ENCODE peak calls at places on chromosomes 3 and 15, in eight cellular contexts. R is hepatocyte, B is AG04450, V is uterus, A is astrocyte, P is osteoblast, U is HL-60, W is IMR-90. T is an unnamed sample.

GRCh38 chr3:39651993-39652739 is 157.2 kb upstream of the MYRIP start:
- DNase-seq in B (no peak), V (no peak), U (no peak), R (no peak), W (no peak), P (no peak), A (no peak), T (no peak)

GRCh38 chr3:69079269-69080159 is 651 bp downstream of the UBA3 start:
- DNase-seq in V (no peak), A (no peak), B (no peak), W (no peak), P (peak; percentile 62), U (peak; percentile 18), R (peak; percentile 43), T (no peak)

GRCh38 chr15:39555885-39556284 is 25.0 kb upstream of the THBS1 start:
- DNase-seq in A (no peak), P (no peak), R (no peak), V (no peak), B (no peak), U (no peak), W (peak; percentile 20), T (no peak)

GRCh38 chr15:59298255-59298856 is 74.3 kb downstream of the MYO1E start:
- DNase-seq in P (no peak), B (no peak), R (no peak), A (peak; percentile 57), U (no peak), V (no peak), W (peak; percentile 20), T (no peak)

GRCh38 chr15:68958597-68958996 is 28.3 kb downstream of the SPESP1 start:
- DNase-seq in U (no peak), B (no peak), P (no peak), W (no peak), V (no peak), R (no peak), A (no peak), T (no peak)

GRCh38 chr3:14440531-14441239 is 38.3 kb downstream of the SLC6A6 start:
- DNase-seq in V (no peak), P (peak; percentile 86), U (no peak), W (peak; percentile 48), A (no peak), B (no peak), R (peak; percentile 70), T (no peak)

GRCh38 chr3:15460891-15461524 is 33.6 kb downstream of the EAF1 start:
- DNase-seq in B (no peak), P (no peak), R (no peak), A (no peak), U (peak; percentile 53), W (no peak), V (no peak), T (no peak)

GRCh38 chr3:149819432-149819831 is 6.4 kb downstream of the RNF13 start:
- DNase-seq in A (no peak), R (no peak), W (no peak), B (no peak), V (no peak), U (no peak), P (no peak), T (no peak)

GRCh38 chr3:48034000-48034516 is 17.8 kb upstream of the MAP4 start:
- DNase-seq in A (peak; percentile 97), V (no peak), W (peak; percentile 86), U (no peak), P (peak; percentile 78), R (peak; percentile 8), B (no peak), T (no peak)

GRCh38 chr3:78351338-78351737 is 1311.4 kb downstream of the ROBO2 start:
- DNase-seq in V (no peak), B (no peak), A (no peak), R (no peak), W (no peak), U (no peak), P (no peak), T (no peak)

GRCh38 chr15:40238481-40238926 is 359 bp upstream of the PAK6 start:
- DNase-seq in R (no peak), A (no peak), V (no peak), U (no peak), B (no peak), P (peak; percentile 60), W (no peak), T (no peak)

GRCh38 chr15:48800811-48801460 is 9.9 kb downstream of the CEP152 start:
- DNase-seq in P (peak; percentile 76), U (peak; percentile 9), R (peak; percentile 28), A (no peak), B (no peak), V (no peak), W (peak; percentile 43), T (no peak)
- TF ChIP-seq CTCF in P (peak; percentile 65), U (peak; percentile 28), R (peak; percentile 57), A (peak; percentile 55), B (peak; percentile 59), V (peak; percentile 34), W (peak; percentile 51), T (peak; percentile 40)

DNA sequence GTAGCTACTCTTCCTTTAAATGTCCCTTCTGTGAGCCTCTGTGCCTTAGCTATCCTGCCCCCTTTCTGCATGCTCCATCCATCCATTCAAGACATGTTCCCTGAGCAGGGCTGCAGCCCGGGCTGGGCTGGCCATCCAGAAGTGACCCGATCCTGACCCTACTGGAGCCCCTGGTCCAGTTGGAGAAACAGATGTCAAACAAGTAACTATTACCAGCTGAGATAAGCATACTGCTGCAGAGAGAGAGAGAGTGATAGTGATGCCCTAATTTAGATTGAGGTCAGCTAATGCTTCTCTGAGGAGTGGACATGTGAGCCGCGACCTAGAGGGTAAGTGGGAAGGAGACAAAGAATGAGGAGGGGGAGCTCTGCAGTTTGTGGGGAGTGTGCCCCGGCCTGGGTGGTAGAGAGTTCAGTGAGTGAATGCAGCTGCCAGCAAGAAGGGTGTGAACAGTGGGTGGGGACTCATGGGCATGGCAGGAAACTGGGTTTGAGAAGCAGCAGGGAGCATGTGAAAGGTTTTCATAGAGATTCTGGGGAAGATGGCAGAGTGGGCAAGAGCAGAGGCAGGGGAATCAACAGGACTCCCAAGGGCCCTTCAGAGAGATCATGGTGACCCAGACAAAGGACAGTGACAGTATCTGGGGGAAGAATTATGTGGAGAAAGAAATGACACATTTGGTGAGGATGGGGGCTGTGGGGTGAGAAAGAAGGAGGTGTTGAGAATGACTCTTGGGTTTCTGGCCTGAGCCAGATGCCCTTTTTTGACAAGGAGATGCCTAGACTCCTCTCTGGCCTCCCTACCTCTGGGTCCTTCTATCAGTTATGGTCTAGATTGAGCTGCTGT is 44.9 kb downstream of the CHCHD6 start:
- DNase-seq in V (no peak), P (no peak), W (no peak), A (no peak), U (no peak), B (no peak), R (no peak), T (no peak)
- H3K27ac ChIP-seq in V (no peak overlapping the region), P (no peak overlapping the region), W (no peak overlapping the region), A (no peak overlapping the region), U (no peak overlapping the region), B (no peak overlapping the region), R (no peak overlapping the region), T (no peak overlapping the region)

GRCh38 chr3:100753846-100754245 is 44.6 kb downstream of the TFG start:
- DNase-seq in P (no peak), U (no peak), V (no peak), W (peak; percentile 43), A (no peak), B (no peak), R (no peak), T (no peak)

GRCh38 chr3:100759162-100759561 is 49.9 kb downstream of the TFG start:
- DNase-seq in U (no peak), B (no peak), W (no peak), R (no peak), P (no peak), A (no peak), V (no peak), T (no peak)

GRCh38 chr3:100760377-100760776 is 51.1 kb downstream of the TFG start:
- DNase-seq in V (no peak), W (no peak), A (no peak), P (no peak), B (no peak), R (no peak), U (no peak), T (no peak)

GRCh38 chr3:100756441-100756840 is 47.1 kb downstream of the TFG start:
- DNase-seq in W (no peak), V (no peak), U (no peak), P (no peak), R (no peak), A (peak; percentile 55), B (no peak), T (no peak)

DNA sequence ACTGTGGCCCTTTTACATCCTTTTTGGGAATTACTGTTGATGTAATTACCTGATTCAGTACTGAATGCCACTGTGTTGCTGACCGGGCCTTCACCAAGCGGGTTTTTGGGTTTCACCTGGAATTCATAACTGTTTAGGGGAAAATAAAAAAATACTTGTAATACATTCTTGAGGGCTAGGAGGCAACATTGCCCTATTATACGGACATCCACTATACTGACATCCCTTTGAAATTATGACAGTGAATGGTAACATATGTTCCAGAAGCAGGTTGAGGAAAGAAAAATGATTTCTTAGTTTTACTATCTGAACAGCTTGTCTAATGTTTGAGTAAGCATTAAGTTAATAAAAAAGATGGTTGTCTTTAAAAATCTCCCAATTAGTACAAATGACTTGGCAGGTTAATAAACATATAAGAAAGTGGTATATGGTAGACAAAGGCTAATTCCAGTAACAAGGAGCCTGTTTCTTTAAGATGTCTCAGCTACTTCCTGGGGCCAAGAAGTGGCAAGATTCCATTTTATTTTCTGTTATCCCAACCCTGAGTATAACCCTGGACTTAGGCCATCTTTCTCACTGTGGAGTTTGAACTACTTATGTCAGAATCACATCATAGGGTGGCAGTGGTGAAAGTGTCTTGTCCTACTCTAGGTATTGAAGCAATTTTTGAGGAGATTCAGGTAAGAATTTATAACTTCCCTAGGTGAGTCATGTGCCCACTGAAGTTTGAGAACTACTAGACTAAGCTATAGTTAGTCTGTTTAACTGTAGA is 45.5 kb downstream of the TFG start:
- DNase-seq in R (no peak), V (no peak), B (no peak), W (no peak), P (no peak), A (no peak), U (no peak), T (no peak)
- TF ChIP-seq CTCF in R (peak; percentile 21), V (no peak), B (no peak), W (peak; percentile 16), P (no peak), A (no peak), U (no peak), T (no peak)

GRCh38 chr3:132380979-132381944 is 36.0 kb upstream of the DNAJC13 start:
- DNase-seq in B (no peak), W (no peak), V (no peak), R (no peak), A (peak; percentile 18), U (no peak), P (peak; percentile 62), T (no peak)

GRCh38 chr3:132382267-132382666 is 35.0 kb upstream of the DNAJC13 start:
- DNase-seq in B (no peak), P (no peak), A (no peak), V (no peak), R (no peak), W (no peak), U (no peak), T (no peak)

GRCh38 chr3:132386259-132386658 is 31.0 kb upstream of the DNAJC13 start:
- DNase-seq in P (no peak), R (no peak), U (no peak), V (no peak), W (no peak), A (peak; percentile 34), B (no peak), T (no peak)

GRCh38 chr3:132378846-132379245 is 38.5 kb upstream of the DNAJC13 start:
- DNase-seq in B (no peak), U (no peak), V (no peak), W (no peak), R (no peak), P (no peak), A (no peak), T (no peak)

GRCh38 chr3:132382688-132383194 is 34.6 kb upstream of the DNAJC13 start:
- DNase-seq in P (no peak), U (no peak), W (no peak), V (no peak), R (peak; percentile 66), B (no peak), A (no peak), T (no peak)
- H3K27ac ChIP-seq in P (no peak overlapping the region), U (no peak overlapping the region), W (no peak overlapping the region), V (no peak overlapping the region), R (peak overlapping the region; percentile 48), B (no peak overlapping the region), A (no peak overlapping the region), T (no peak overlapping the region)

T was measured in thoracic aorta.